ENCODE peak calls at places on chromosomes 1 and 21, in six cellular contexts. N, L, F, A, U and P are unnamed samples.

GRCh38 chr1:180912211-180912800 is 391 bp upstream of the KIAA1614 start:
- DNase-seq in N (peak), L (peak), F (peak), A (peak), U (peak), P (peak)

GRCh38 chr1:59132353-59132752 is 164.5 kb upstream of the FGGY start:
- DNase-seq in N (no peak), L (no peak), F (no peak), A (no peak), U (no peak), P (no peak)

GRCh38 chr1:70528591-70529333 is 117.7 kb downstream of the CTH start:
- DNase-seq in N (peak), L (peak), F (peak), A (peak), U (peak), P (peak)

GRCh38 chr1:7549277-7549676 is 221.8 kb upstream of the VAMP3 start:
- DNase-seq in N (no peak), L (peak), F (no peak), A (peak), U (peak), P (no peak)

GRCh38 chr21:35511298-35512162 is 462.4 kb upstream of the RUNX1 start:
- DNase-seq in N (no peak), L (peak), F (no peak), A (peak), U (no peak), P (no peak)

GRCh38 chr21:41168391-41169257 is 664 bp downstream of the BACE2 start:
- DNase-seq in N (peak), L (peak), F (peak), A (no peak), U (peak), P (peak)

GRCh38 chr1:222065234-222065633 is 323.3 kb upstream of the DUSP10 start:
- DNase-seq in N (no peak), L (no peak), F (no peak), A (no peak), U (no peak), P (no peak)

GRCh38 chr1:28110555-28110954 is 22.1 kb upstream of the EYA3 start:
- DNase-seq in N (no peak), L (peak), F (no peak), A (peak), U (no peak), P (no peak)

GRCh38 chr21:38297193-38297592 is 40.4 kb downstream of the KCNJ15 start:
- DNase-seq in N (no peak), L (peak), F (no peak), A (peak), U (no peak), P (no peak)

GRCh38 chr1:103525114-103525606 is 339 bp upstream of the RNPC3 start:
- DNase-seq in N (peak), L (peak), F (no peak), A (peak), U (peak), P (peak)

GRCh38 chr1:20715406-20715805 is 2.4 kb downstream of the KIF17 start:
- DNase-seq in N (no peak), L (no peak), F (no peak), A (no peak), U (no peak), P (no peak)

GRCh38 chr1:172870901-172871606 is 179.7 kb downstream of the TNFSF18 start:
- DNase-seq in N (no peak), L (peak), F (no peak), A (peak), U (no peak), P (no peak)

GRCh38 chr1:6447818-6448748 is 17.9 kb downstream of the TNFRSF25 start:
- DNase-seq in N (no peak), L (no peak), F (peak), A (no peak), U (peak), P (peak)

GRCh38 chr1:13775916-13776315 is 75.9 kb downstream of the PRDM2 start:
- DNase-seq in N (no peak), L (no peak), F (no peak), A (no peak), U (no peak), P (no peak)

GRCh38 chr1:212618466-212619210 is 10.1 kb downstream of the ATF3 start:
- DNase-seq in N (no peak), L (peak), F (no peak), A (peak), U (no peak), P (no peak)

GRCh38 chr1:114152211-114153050 is 1.2 kb downstream of the SYT6 start:
- DNase-seq in N (no peak), L (peak), F (peak), A (peak), U (peak), P (no peak)

GRCh38 chr1:28249013-28249870 is 10.1 kb upstream of the SESN2 start:
- DNase-seq in N (peak), L (peak), F (no peak), A (peak), U (peak), P (no peak)

GRCh38 chr1:8712413-8713229 is 104.8 kb downstream of the RERE start:
- DNase-seq in N (no peak), L (peak), F (no peak), A (peak), U (peak), P (no peak)

GRCh38 chr1:204241914-204242313 is 28.1 kb upstream of the GOLT1A start:
- DNase-seq in N (no peak), L (no peak), F (no peak), A (no peak), U (no peak), P (no peak)

GRCh38 chr1:37945743-37946702 is 830 bp downstream of the INPP5B start:
- DNase-seq in N (no peak), L (peak), F (no peak), A (peak), U (peak), P (peak)

GRCh38 chr1:229557913-229558414 is 543 bp downstream of the ABCB10 start:
- DNase-seq in N (peak), L (no peak), F (peak), A (peak), U (peak), P (peak)

GRCh38 chr1:181413195-181413815 is 70.0 kb upstream of the CACNA1E start:
- DNase-seq in N (no peak), L (no peak), F (no peak), A (no peak), U (no peak), P (no peak)

GRCh38 chr21:41187537-41188025 is 19.6 kb downstream of the BACE2 start:
- DNase-seq in N (no peak), L (no peak), F (no peak), A (no peak), U (peak), P (no peak)

GRCh38 chr21:25997788-25998611 is 172.6 kb downstream of the APP start:
- DNase-seq in N (peak), L (no peak), F (no peak), A (no peak), U (peak), P (peak)

GRCh38 chr21:28142692-28143091 is 850.0 kb downstream of the LTN1 start:
- DNase-seq in N (no peak), L (peak), F (no peak), A (peak), U (no peak), P (no peak)

GRCh38 chr1:9634582-9634981 is 16.9 kb upstream of the PIK3CD start:
- DNase-seq in N (no peak), L (no peak), F (no peak), A (no peak), U (no peak), P (no peak)

GRCh38 chr1:230105754-230106625 is 39.0 kb downstream of the GALNT2 start:
- DNase-seq in N (no peak), L (peak), F (no peak), A (peak), U (no peak), P (no peak)

GRCh38 chr1:41742219-41742618 is 176.5 kb downstream of the HIVEP3 start:
- DNase-seq in N (no peak), L (peak), F (no peak), A (peak), U (no peak), P (no peak)

GRCh38 chr1:218164930-218165686 is 120.0 kb upstream of the RRP15 start:
- DNase-seq in N (peak), L (no peak), F (peak), A (peak), U (peak), P (peak)

GRCh38 chr1:93995837-93996526 is 86.8 kb upstream of the GCLM start:
- DNase-seq in N (no peak), L (no peak), F (no peak), A (no peak), U (no peak), P (no peak)

GRCh38 chr1:206930210-206930798 is 8.6 kb upstream of the FCMR start:
- DNase-seq in N (no peak), L (no peak), F (no peak), A (no peak), U (no peak), P (no peak)

GRCh38 chr1:76231320-76231719 is 156.8 kb downstream of the ST6GALNAC3 start:
- DNase-seq in N (no peak), L (no peak), F (no peak), A (no peak), U (no peak), P (no peak)

GRCh38 chr21:45572783-45573451 is 30.7 kb upstream of the SLC19A1 start:
- DNase-seq in N (no peak), L (no peak), F (no peak), A (no peak), U (no peak), P (peak)

GRCh38 chr21:45572231-45572630 is 30.0 kb upstream of the SLC19A1 start:
- DNase-seq in N (no peak), L (no peak), F (peak), A (no peak), U (no peak), P (peak)

GRCh38 chr21:45574081-45574501 is 31.9 kb upstream of the SLC19A1 start:
- DNase-seq in N (no peak), L (no peak), F (no peak), A (no peak), U (no peak), P (peak)

GRCh38 chr21:45574691-45575090 is 32.5 kb upstream of the SLC19A1 start:
- DNase-seq in N (no peak), L (no peak), F (no peak), A (no peak), U (no peak), P (no peak)

GRCh38 chr21:45573452-45574035 is 31.3 kb upstream of the SLC19A1 start:
- DNase-seq in N (no peak), L (no peak), F (no peak), A (no peak), U (no peak), P (no peak)
- H2BK15ac ChIP-seq in N (no peak), L (no peak), F (no peak), A (no peak), U (no peak), P (no peak)

GRCh38 chr1:149986486-149987296 is 23.8 kb downstream of the OTUD7B start:
- DNase-seq in N (no peak), L (peak), F (no peak), A (peak), U (peak), P (no peak)
- H2AK5ac ChIP-seq in N (no peak), L (peak), F (no peak), A (peak), U (no peak), P (no peak)

GRCh38 chr1:183417691-183418491 is at the start of gene NMNAT2:
- DNase-seq in N (no peak), L (peak), F (peak), A (peak), U (peak), P (peak)
- H2BK15ac ChIP-seq in N (no peak), L (no peak), F (peak), A (no peak), U (no peak), P (no peak)

DNA sequence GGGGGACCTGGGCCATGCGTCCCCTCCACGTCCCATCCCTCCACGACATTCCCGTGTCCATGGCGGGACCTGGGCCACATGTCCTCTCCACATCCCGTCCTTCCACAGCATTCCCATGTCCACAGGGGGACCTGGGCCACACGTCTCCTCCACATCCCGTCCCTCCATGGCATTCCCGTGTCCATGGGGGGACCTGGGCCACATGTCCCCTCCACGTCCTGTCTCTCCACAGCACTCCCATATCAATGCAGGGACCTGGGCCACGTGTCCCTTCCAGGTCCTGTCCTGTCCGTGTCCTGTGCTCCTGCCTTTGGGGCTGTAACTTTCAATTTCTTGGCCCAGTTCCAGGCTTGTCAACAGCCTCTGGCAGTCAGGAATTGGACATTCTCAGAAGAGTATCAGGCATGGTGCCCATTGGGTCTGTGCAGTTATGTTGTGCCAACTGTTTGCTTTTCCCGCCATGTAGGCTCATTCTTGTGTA is 47.1 kb downstream of the WNT9A start:
- DNase-seq in N (no peak), L (no peak), F (peak), A (no peak), U (no peak), P (peak)
- H2AK5ac ChIP-seq in N (peak), L (no peak), F (no peak), A (peak), U (no peak), P (no peak)

GRCh38 chr1:240801445-240801844 is 189.5 kb upstream of the GREM2 start:
- DNase-seq in N (no peak), L (peak), F (no peak), A (peak), U (no peak), P (no peak)
- H2BK15ac ChIP-seq in N (no peak), L (peak), F (no peak), A (no peak), U (no peak), P (no peak)

GRCh38 chr21:37231671-37232070 is 35.5 kb downstream of the VPS26C start:
- DNase-seq in N (no peak), L (no peak), F (peak), A (no peak), U (no peak), P (no peak)
- H2AK5ac ChIP-seq in N (no peak), L (no peak), F (no peak), A (no peak), U (no peak), P (no peak)